ENCODE peak calls at places on chromosomes 16 and 17, in ten cellular contexts. N is omental fat pad; J is HTR-8/SVneo; K is WTC11; A is stimulated activated CD4-positive, alpha-beta T cell treated with anti-CD3 and anti-CD28 coated beads, Interleukin-2, amount 100 ng/mL, for 48 hours; X is glomerular endothelial cell; C is AG04449; P is lower leg skin; V is HFF-Myc; Y is COR-L47. I is an unnamed sample.

GRCh38 chr17:28404007-28404406 is 2.0 kb downstream of the SLC46A1 start:
- DNase-seq in N (no peak), P (no peak), X (no peak), K (no peak), A (no peak), J (no peak), Y (no peak), V (no peak), C (no peak), I (no peak)

GRCh38 chr17:82598256-82599011 is 49.8 kb downstream of the WDR45B start:
- DNase-seq in Y (no peak), C (no peak), X (no peak), K (no peak), A (no peak), P (no peak), V (no peak), J (no peak), N (no peak), I (no peak)

GRCh38 chr16:68179855-68180254 is 56.1 kb downstream of the ESRP2 start:
- DNase-seq in K (no peak), C (no peak), P (no peak), V (no peak), N (no peak), X (no peak), J (no peak), Y (no peak), A (no peak), I (no peak)

GRCh38 chr17:9140550-9141422 is 119.5 kb downstream of the NTN1 start:
- DNase-seq in X (no peak), C (no peak), V (no peak), Y (no peak), J (no peak), P (no peak), A (no peak), K (no peak), N (no peak), I (no peak)

GRCh38 chr16:66601471-66601870 is 3.0 kb upstream of the CMTM3 start:
- DNase-seq in P (no peak), N (no peak), Y (no peak), X (no peak), A (no peak), V (no peak), C (no peak), K (no peak), J (no peak), I (no peak)

GRCh38 chr17:78661092-78661770 is 84.0 kb upstream of the DNAH17 start:
- DNase-seq in P (no peak), Y (no peak), J (no peak), K (no peak), V (no peak), N (no peak), C (no peak), A (no peak), X (no peak), I (no peak)

GRCh38 chr17:35407531-35407930 is 24.8 kb downstream of the SLFN12 start:
- DNase-seq in K (peak; percentile 35), C (no peak), V (no peak), P (no peak), J (no peak), A (no peak), Y (no peak), X (no peak), N (no peak), I (no peak)

GRCh38 chr17:39553326-39553945 is 54.3 kb downstream of the NEUROD2 start:
- DNase-seq in K (no peak), C (no peak), P (no peak), X (no peak), N (no peak), A (no peak), V (no peak), J (no peak), Y (no peak), I (no peak)

GRCh38 chr16:69132424-69133252 is at the start of the genes CHTF8 and UTP4:
- DNase-seq in X (no peak), N (peak; percentile 59), V (no peak), A (peak; percentile 81), C (no peak), P (peak; percentile 97), Y (peak; percentile 83), J (peak; percentile 84), K (peak; percentile 81), I (peak; percentile 88)

GRCh38 chr17:77846531-77847085 is 111.9 kb upstream of the TNRC6C start:
- DNase-seq in N (no peak), P (no peak), Y (peak; percentile 73), C (no peak), V (no peak), X (no peak), A (no peak), K (no peak), J (no peak), I (no peak)

GRCh38 chr17:13346081-13346533 is 255.6 kb downstream of the HS3ST3A1 start:
- DNase-seq in Y (no peak), P (no peak), J (peak; percentile 11), A (no peak), C (peak; percentile 92), X (no peak), V (peak; percentile 95), N (no peak), K (peak; percentile 15), I (no peak)

GRCh38 chr17:11950771-11951519 is 46.3 kb downstream of the ZNF18 start:
- DNase-seq in N (no peak), Y (no peak), A (no peak), V (no peak), C (no peak), J (no peak), P (no peak), K (no peak), X (no peak), I (no peak)

GRCh38 chr17:42120161-42121065 is 754 bp downstream of the KAT2A start:
- DNase-seq in J (peak; percentile 49), P (no peak), Y (no peak), K (peak; percentile 55), N (no peak), X (no peak), A (peak; percentile 28), C (no peak), V (no peak), I (no peak)

GRCh38 chr17:19412984-19413383 is 2.0 kb downstream of the RNF112 start:
- DNase-seq in C (no peak), V (no peak), Y (no peak), X (no peak), J (no peak), K (no peak), P (no peak), A (no peak), N (no peak), I (peak; percentile 40)

GRCh38 chr16:46883690-46884512 is at the start of gene GPT2:
- DNase-seq in X (peak; percentile 36), N (peak; percentile 85), C (peak; percentile 59), A (peak; percentile 79), V (peak; percentile 72), Y (peak; percentile 97), P (peak; percentile 98), K (peak; percentile 100), J (peak; percentile 91), I (peak; percentile 100)